ENCODE peak calls at places on chromosomes 6 and 20, in nine cellular contexts. One of them, this sample, is unnamed.

GRCh38 chr20:34473262-34473883 is 42.8 kb upstream of the DYNLRB1 start:
- DNase-seq in tibial artery: no peak
- DNase-seq in heart left ventricle: peak; percentile 44
- DNase-seq in HCT116: peak; percentile 48
- DNase-seq in breast epithelium: no peak
- DNase-seq in fibroblast of lung: peak; percentile 35
- DNase-seq in H9: peak; percentile 56
- DNase-seq in PC-3: peak; percentile 52
- DNase-seq in SK-N-SH: peak; percentile 73
- DNase-seq in this sample: no peak

GRCh38 chr20:51303731-51304670 is 238.5 kb downstream of the NFATC2 start:
- DNase-seq in tibial artery: no peak
- DNase-seq in heart left ventricle: no peak
- DNase-seq in HCT116: no peak
- DNase-seq in breast epithelium: no peak
- DNase-seq in fibroblast of lung: no peak
- DNase-seq in H9: no peak
- DNase-seq in PC-3: no peak
- DNase-seq in SK-N-SH: no peak
- DNase-seq in this sample: no peak

GRCh38 chr6:41200296-41200900 is 551 bp downstream of the TREML2 start:
- DNase-seq in tibial artery: no peak
- DNase-seq in heart left ventricle: no peak
- DNase-seq in HCT116: no peak
- DNase-seq in breast epithelium: no peak
- DNase-seq in fibroblast of lung: no peak
- DNase-seq in H9: no peak
- DNase-seq in PC-3: no peak
- DNase-seq in SK-N-SH: no peak
- DNase-seq in this sample: peak; percentile 77

GRCh38 chr6:55678330-55679224 is 99.6 kb upstream of the HMGCLL1 start:
- DNase-seq in tibial artery: no peak
- DNase-seq in heart left ventricle: no peak
- DNase-seq in HCT116: no peak
- DNase-seq in breast epithelium: no peak
- DNase-seq in fibroblast of lung: no peak
- DNase-seq in H9: no peak
- DNase-seq in PC-3: no peak
- DNase-seq in SK-N-SH: peak; percentile 10
- DNase-seq in this sample: no peak

GRCh38 chr6:41674231-41675000 is 36.1 kb downstream of the MDFI start:
- DNase-seq in tibial artery: peak; percentile 27
- DNase-seq in heart left ventricle: no peak
- DNase-seq in HCT116: no peak
- DNase-seq in breast epithelium: no peak
- DNase-seq in fibroblast of lung: no peak
- DNase-seq in H9: no peak
- DNase-seq in PC-3: no peak
- DNase-seq in SK-N-SH: no peak
- DNase-seq in this sample: no peak

GRCh38 chr6:158595223-158595622 is 35.3 kb downstream of the TMEM181 start:
- DNase-seq in tibial artery: no peak
- DNase-seq in heart left ventricle: no peak
- DNase-seq in HCT116: no peak
- DNase-seq in breast epithelium: no peak
- DNase-seq in fibroblast of lung: no peak
- DNase-seq in H9: no peak
- DNase-seq in PC-3: no peak
- DNase-seq in SK-N-SH: peak; percentile 42
- DNase-seq in this sample: no peak

GRCh38 chr6:139713911-139714527 is 339.6 kb upstream of the CITED2 start:
- DNase-seq in tibial artery: no peak
- DNase-seq in heart left ventricle: no peak
- DNase-seq in HCT116: no peak
- DNase-seq in breast epithelium: no peak
- DNase-seq in fibroblast of lung: peak; percentile 42
- DNase-seq in H9: no peak
- DNase-seq in PC-3: peak; percentile 48
- DNase-seq in SK-N-SH: no peak
- DNase-seq in this sample: no peak

GRCh38 chr6:1890071-1890470 is 280.4 kb downstream of the FOXC1 start:
- DNase-seq in tibial artery: no peak
- DNase-seq in heart left ventricle: no peak
- DNase-seq in HCT116: no peak
- DNase-seq in breast epithelium: no peak
- DNase-seq in fibroblast of lung: peak; percentile 59
- DNase-seq in H9: no peak
- DNase-seq in PC-3: no peak
- DNase-seq in SK-N-SH: no peak
- DNase-seq in this sample: no peak

GRCh38 chr6:169326067-169326799 is 72.6 kb upstream of the THBS2 start:
- DNase-seq in tibial artery: no peak
- DNase-seq in heart left ventricle: no peak
- DNase-seq in HCT116: peak; percentile 44
- DNase-seq in breast epithelium: no peak
- DNase-seq in fibroblast of lung: peak; percentile 35
- DNase-seq in H9: peak; percentile 70
- DNase-seq in PC-3: peak; percentile 45
- DNase-seq in SK-N-SH: peak; percentile 33
- DNase-seq in this sample: no peak

GRCh38 chr6:52551483-52552277 is 25.2 kb downstream of the TRAM2 start:
- DNase-seq in tibial artery: peak; percentile 89
- DNase-seq in heart left ventricle: peak; percentile 56
- DNase-seq in HCT116: no peak
- DNase-seq in breast epithelium: peak; percentile 65
- DNase-seq in fibroblast of lung: peak; percentile 94
- DNase-seq in H9: peak; percentile 67
- DNase-seq in PC-3: peak; percentile 91
- DNase-seq in SK-N-SH: peak; percentile 75
- DNase-seq in this sample: peak; percentile 52

GRCh38 chr6:2542858-2543218 is 207.9 kb downstream of the MYLK4 start:
- DNase-seq in tibial artery: no peak
- DNase-seq in heart left ventricle: no peak
- DNase-seq in HCT116: no peak
- DNase-seq in breast epithelium: no peak
- DNase-seq in fibroblast of lung: peak; percentile 96
- DNase-seq in H9: no peak
- DNase-seq in PC-3: peak; percentile 54
- DNase-seq in SK-N-SH: no peak
- DNase-seq in this sample: peak; percentile 75

GRCh38 chr20:37071481-37071911 is 24.3 kb downstream of the RBL1 start:
- DNase-seq in tibial artery: no peak
- DNase-seq in heart left ventricle: no peak
- DNase-seq in HCT116: no peak
- DNase-seq in breast epithelium: no peak
- DNase-seq in fibroblast of lung: peak; percentile 62
- DNase-seq in H9: no peak
- DNase-seq in PC-3: peak; percentile 21
- DNase-seq in SK-N-SH: no peak
- DNase-seq in this sample: no peak

GRCh38 chr20:10652660-10653191 is 21.1 kb downstream of the JAG1 start:
- DNase-seq in tibial artery: peak; percentile 89
- DNase-seq in heart left ventricle: no peak
- DNase-seq in HCT116: no peak
- DNase-seq in breast epithelium: no peak
- DNase-seq in fibroblast of lung: no peak
- DNase-seq in H9: no peak
- DNase-seq in PC-3: no peak
- DNase-seq in SK-N-SH: no peak
- DNase-seq in this sample: no peak

GRCh38 chr20:10653593-10654288 is 20.1 kb downstream of the JAG1 start:
- DNase-seq in tibial artery: peak; percentile 88
- DNase-seq in heart left ventricle: peak; percentile 67
- DNase-seq in HCT116: no peak
- DNase-seq in breast epithelium: no peak
- DNase-seq in fibroblast of lung: peak; percentile 97
- DNase-seq in H9: no peak
- DNase-seq in PC-3: no peak
- DNase-seq in SK-N-SH: no peak
- DNase-seq in this sample: peak; percentile 51

GRCh38 chr20:10655723-10656122 is 18.1 kb downstream of the JAG1 start:
- DNase-seq in tibial artery: peak; percentile 45
- DNase-seq in heart left ventricle: no peak
- DNase-seq in HCT116: no peak
- DNase-seq in breast epithelium: no peak
- DNase-seq in fibroblast of lung: no peak
- DNase-seq in H9: no peak
- DNase-seq in PC-3: no peak
- DNase-seq in SK-N-SH: no peak
- DNase-seq in this sample: no peak

GRCh38 chr20:10656270-10656669 is 17.5 kb downstream of the JAG1 start:
- DNase-seq in tibial artery: peak; percentile 51
- DNase-seq in heart left ventricle: no peak
- DNase-seq in HCT116: no peak
- DNase-seq in breast epithelium: no peak
- DNase-seq in fibroblast of lung: no peak
- DNase-seq in H9: no peak
- DNase-seq in PC-3: no peak
- DNase-seq in SK-N-SH: no peak
- DNase-seq in this sample: no peak

DNA sequence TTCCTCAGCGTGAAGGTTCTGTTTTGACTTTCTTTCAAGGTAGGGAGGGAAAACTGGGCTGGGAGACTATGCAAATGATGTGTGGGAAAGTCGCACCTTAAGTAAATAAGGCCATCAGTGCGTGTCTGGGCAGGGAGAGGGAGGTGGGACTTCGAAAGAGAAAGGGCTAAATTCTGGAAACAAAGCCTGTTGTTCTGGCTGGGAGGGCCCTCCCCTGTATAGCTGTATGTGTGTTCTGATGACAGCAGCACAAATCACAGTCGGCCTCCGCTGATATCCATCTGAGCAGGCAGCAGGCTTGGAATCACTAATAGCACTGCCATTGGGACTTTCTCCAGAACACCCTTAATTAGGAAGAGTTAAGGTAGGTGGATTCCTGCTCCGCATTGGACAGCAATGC is 19.2 kb downstream of the JAG1 start:
- DNase-seq in tibial artery: peak; percentile 60
- DNase-seq in heart left ventricle: no peak
- DNase-seq in HCT116: no peak
- DNase-seq in breast epithelium: no peak
- DNase-seq in fibroblast of lung: no peak
- DNase-seq in H9: peak; percentile 59
- DNase-seq in PC-3: no peak
- DNase-seq in SK-N-SH: peak; percentile 69
- DNase-seq in this sample: no peak
- H3K4me1 ChIP-seq in tibial artery: peaks cover 87% of the 10 kb centered on the region
- H3K4me1 ChIP-seq in heart left ventricle: peaks cover 80% of the 10 kb centered on the region
- H3K4me1 ChIP-seq in HCT116: no peaks in the 10 kb centered on the region
- H3K4me1 ChIP-seq in breast epithelium: no peaks in the 10 kb centered on the region
- H3K4me1 ChIP-seq in fibroblast of lung: peaks cover 23% of the 10 kb centered on the region
- H3K4me1 ChIP-seq in H9: peaks cover 16% of the 10 kb centered on the region
- H3K4me1 ChIP-seq in PC-3: peaks cover 17% of the 10 kb centered on the region
- H3K4me1 ChIP-seq in SK-N-SH: peaks cover 36% of the 10 kb centered on the region
- H3K4me1 ChIP-seq in this sample: peaks cover 44% of the 10 kb centered on the region

GRCh38 chr20:22928679-22929078 is 106.4 kb upstream of the SSTR4 start:
- DNase-seq in tibial artery: no peak
- DNase-seq in heart left ventricle: no peak
- DNase-seq in HCT116: no peak
- DNase-seq in breast epithelium: no peak
- DNase-seq in fibroblast of lung: no peak
- DNase-seq in H9: no peak
- DNase-seq in PC-3: no peak
- DNase-seq in SK-N-SH: no peak
- DNase-seq in this sample: no peak
- H3K27ac ChIP-seq in tibial artery: no peak overlapping the region
- H3K27ac ChIP-seq in heart left ventricle: no peak overlapping the region
- H3K27ac ChIP-seq in HCT116: no peak overlapping the region
- H3K27ac ChIP-seq in breast epithelium: no peak overlapping the region
- H3K27ac ChIP-seq in fibroblast of lung: no peak overlapping the region
- H3K27ac ChIP-seq in H9: no peak overlapping the region
- H3K27ac ChIP-seq in PC-3: no peak overlapping the region
- H3K27ac ChIP-seq in SK-N-SH: no peak overlapping the region
- H3K27ac ChIP-seq in this sample: no peak overlapping the region

GRCh38 chr20:63551068-63551467 is 2.9 kb upstream of the FNDC11 start:
- DNase-seq in tibial artery: no peak
- DNase-seq in heart left ventricle: no peak
- DNase-seq in HCT116: no peak
- DNase-seq in breast epithelium: no peak
- DNase-seq in fibroblast of lung: no peak
- DNase-seq in H9: no peak
- DNase-seq in PC-3: no peak
- DNase-seq in SK-N-SH: no peak
- DNase-seq in this sample: no peak
- H3K4me1 ChIP-seq in tibial artery: peaks cover 19% of the 10 kb centered on the region
- H3K4me1 ChIP-seq in heart left ventricle: peaks cover 18% of the 10 kb centered on the region
- H3K4me1 ChIP-seq in HCT116: peaks cover 33% of the 10 kb centered on the region
- H3K4me1 ChIP-seq in breast epithelium: peaks cover 5% of the 10 kb centered on the region
- H3K4me1 ChIP-seq in fibroblast of lung: no peaks in the 10 kb centered on the region
- H3K4me1 ChIP-seq in H9: peaks cover 2% of the 10 kb centered on the region
- H3K4me1 ChIP-seq in PC-3: peaks cover 16% of the 10 kb centered on the region
- H3K4me1 ChIP-seq in SK-N-SH: peaks cover 14% of the 10 kb centered on the region
- H3K4me1 ChIP-seq in this sample: peaks cover 23% of the 10 kb centered on the region

GRCh38 chr6:125194980-125195379 is 41.4 kb downstream of the TPD52L1 start:
- DNase-seq in tibial artery: no peak
- DNase-seq in heart left ventricle: no peak
- DNase-seq in HCT116: no peak
- DNase-seq in breast epithelium: no peak
- DNase-seq in fibroblast of lung: no peak
- DNase-seq in H9: no peak
- DNase-seq in PC-3: no peak
- DNase-seq in SK-N-SH: no peak
- DNase-seq in this sample: no peak

GRCh38 chr6:125198285-125199009 is 44.9 kb downstream of the TPD52L1 start:
- DNase-seq in tibial artery: no peak
- DNase-seq in heart left ventricle: no peak
- DNase-seq in HCT116: no peak
- DNase-seq in breast epithelium: no peak
- DNase-seq in fibroblast of lung: no peak
- DNase-seq in H9: no peak
- DNase-seq in PC-3: no peak
- DNase-seq in SK-N-SH: no peak
- DNase-seq in this sample: peak; percentile 35

GRCh38 chr6:125197795-125198269 is 44.3 kb downstream of the TPD52L1 start:
- DNase-seq in tibial artery: peak; percentile 91
- DNase-seq in heart left ventricle: peak; percentile 71
- DNase-seq in HCT116: peak; percentile 49
- DNase-seq in breast epithelium: peak; percentile 64
- DNase-seq in fibroblast of lung: peak; percentile 72
- DNase-seq in H9: no peak
- DNase-seq in PC-3: peak; percentile 13
- DNase-seq in SK-N-SH: no peak
- DNase-seq in this sample: peak; percentile 86

GRCh38 chr6:125195526-125195925 is 42.0 kb downstream of the TPD52L1 start:
- DNase-seq in tibial artery: no peak
- DNase-seq in heart left ventricle: no peak
- DNase-seq in HCT116: no peak
- DNase-seq in breast epithelium: no peak
- DNase-seq in fibroblast of lung: no peak
- DNase-seq in H9: no peak
- DNase-seq in PC-3: no peak
- DNase-seq in SK-N-SH: no peak
- DNase-seq in this sample: no peak

DNA sequence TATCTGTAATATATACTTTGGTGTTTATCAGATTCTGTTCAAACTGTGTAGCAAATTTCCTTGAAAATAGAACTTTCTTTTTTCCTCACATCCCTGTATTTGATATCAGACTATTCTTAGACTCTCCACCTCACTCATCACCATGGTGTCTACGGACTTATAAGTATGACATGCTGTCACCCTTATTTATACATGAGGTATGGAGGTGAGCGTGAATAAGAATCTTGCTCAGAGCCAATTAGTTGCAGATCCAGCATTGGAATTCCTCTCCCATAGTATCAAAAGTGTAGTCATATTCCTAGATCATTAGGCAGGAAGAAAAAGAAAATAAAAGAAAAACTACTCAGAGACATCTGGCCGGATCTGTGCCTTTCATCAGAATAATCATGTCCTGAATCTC is 43.0 kb downstream of the TPD52L1 start:
- DNase-seq in tibial artery: no peak
- DNase-seq in heart left ventricle: no peak
- DNase-seq in HCT116: no peak
- DNase-seq in breast epithelium: no peak
- DNase-seq in fibroblast of lung: peak; percentile 57
- DNase-seq in H9: no peak
- DNase-seq in PC-3: no peak
- DNase-seq in SK-N-SH: no peak
- DNase-seq in this sample: no peak
- H3K27ac ChIP-seq in tibial artery: peak overlapping the region; percentile 74
- H3K27ac ChIP-seq in heart left ventricle: peak overlapping the region; percentile 91
- H3K27ac ChIP-seq in HCT116: no peak overlapping the region
- H3K27ac ChIP-seq in breast epithelium: peak overlapping the region; percentile 65
- H3K27ac ChIP-seq in fibroblast of lung: no peak overlapping the region
- H3K27ac ChIP-seq in H9: no peak overlapping the region
- H3K27ac ChIP-seq in PC-3: no peak overlapping the region
- H3K27ac ChIP-seq in SK-N-SH: no peak overlapping the region
- H3K27ac ChIP-seq in this sample: peak overlapping the region; percentile 42